ENCODE peak calls at places on chromosomes 6 and 20, in ten cellular contexts. One of them, this sample, is unnamed.

GRCh38 chr6:133991096-133991593 is 38.1 kb downstream of the TBPL1 start:
- DNase-seq in stomach: no peak
- DNase-seq in AG04449: peak; percentile 92
- DNase-seq in Calu3: no peak
- DNase-seq in GM12865: no peak
- DNase-seq in lower leg skin: no peak
- DNase-seq in HFFc6: peak; percentile 72
- DNase-seq in breast epithelium: no peak
- DNase-seq in foreskin fibroblast: peak; percentile 58
- DNase-seq in fibroblast of pulmonary artery: peak; percentile 67
- DNase-seq in this sample: peak; percentile 79

GRCh38 chr6:32854376-32855178 is 585 bp downstream of the PSMB9 start:
- DNase-seq in breast epithelium: no peak
- DNase-seq in fibroblast of pulmonary artery: peak; percentile 23
- DNase-seq in foreskin fibroblast: no peak
- DNase-seq in lower leg skin: no peak
- DNase-seq in HFFc6: no peak
- DNase-seq in stomach: peak; percentile 59
- DNase-seq in Calu3: peak; percentile 43
- DNase-seq in AG04449: no peak
- DNase-seq in GM12865: peak; percentile 76
- DNase-seq in this sample: no peak

GRCh38 chr6:168393126-168393870 is 47.7 kb upstream of the SMOC2 start:
- DNase-seq in Calu3: no peak
- DNase-seq in HFFc6: no peak
- DNase-seq in fibroblast of pulmonary artery: no peak
- DNase-seq in AG04449: no peak
- DNase-seq in foreskin fibroblast: no peak
- DNase-seq in breast epithelium: peak; percentile 76
- DNase-seq in lower leg skin: no peak
- DNase-seq in GM12865: no peak
- DNase-seq in stomach: no peak
- DNase-seq in this sample: no peak

GRCh38 chr6:108951351-108951953 is 103.2 kb downstream of the ARMC2 start:
- DNase-seq in breast epithelium: peak; percentile 52
- DNase-seq in stomach: no peak
- DNase-seq in lower leg skin: peak; percentile 42
- DNase-seq in Calu3: no peak
- DNase-seq in HFFc6: no peak
- DNase-seq in fibroblast of pulmonary artery: peak; percentile 69
- DNase-seq in AG04449: no peak
- DNase-seq in foreskin fibroblast: peak; percentile 40
- DNase-seq in GM12865: no peak
- DNase-seq in this sample: no peak

GRCh38 chr6:33901822-33902816 is 98.3 kb upstream of the MLN start:
- DNase-seq in breast epithelium: no peak
- DNase-seq in AG04449: no peak
- DNase-seq in foreskin fibroblast: no peak
- DNase-seq in GM12865: no peak
- DNase-seq in Calu3: no peak
- DNase-seq in fibroblast of pulmonary artery: no peak
- DNase-seq in stomach: no peak
- DNase-seq in lower leg skin: no peak
- DNase-seq in HFFc6: no peak
- DNase-seq in this sample: no peak

GRCh38 chr20:40508821-40509220 is 180.2 kb downstream of the MAFB start:
- DNase-seq in Calu3: no peak
- DNase-seq in foreskin fibroblast: no peak
- DNase-seq in HFFc6: no peak
- DNase-seq in stomach: no peak
- DNase-seq in lower leg skin: no peak
- DNase-seq in breast epithelium: no peak
- DNase-seq in AG04449: no peak
- DNase-seq in GM12865: no peak
- DNase-seq in fibroblast of pulmonary artery: no peak
- DNase-seq in this sample: no peak

GRCh38 chr20:51889466-51889865 is 87.1 kb upstream of the SALL4 start:
- DNase-seq in AG04449: no peak
- DNase-seq in stomach: no peak
- DNase-seq in foreskin fibroblast: no peak
- DNase-seq in fibroblast of pulmonary artery: no peak
- DNase-seq in breast epithelium: no peak
- DNase-seq in HFFc6: no peak
- DNase-seq in lower leg skin: no peak
- DNase-seq in GM12865: no peak
- DNase-seq in Calu3: no peak
- DNase-seq in this sample: no peak

GRCh38 chr6:129671442-129672344 is 38.3 kb downstream of the ARHGAP18 start:
- DNase-seq in GM12865: peak; percentile 92
- DNase-seq in Calu3: no peak
- DNase-seq in HFFc6: no peak
- DNase-seq in AG04449: no peak
- DNase-seq in stomach: no peak
- DNase-seq in breast epithelium: no peak
- DNase-seq in foreskin fibroblast: no peak
- DNase-seq in fibroblast of pulmonary artery: no peak
- DNase-seq in lower leg skin: no peak
- DNase-seq in this sample: no peak

GRCh38 chr6:151325075-151326050 is 66.0 kb downstream of the ZBTB2 start:
- DNase-seq in Calu3: peak; percentile 65
- DNase-seq in foreskin fibroblast: peak; percentile 77
- DNase-seq in breast epithelium: no peak
- DNase-seq in fibroblast of pulmonary artery: peak; percentile 76
- DNase-seq in AG04449: peak; percentile 24
- DNase-seq in stomach: peak; percentile 48
- DNase-seq in HFFc6: peak; percentile 23
- DNase-seq in lower leg skin: peak; percentile 43
- DNase-seq in GM12865: peak; percentile 15
- DNase-seq in this sample: peak; percentile 42

GRCh38 chr20:17888044-17888443 is 80.5 kb downstream of the SNX5 start:
- DNase-seq in HFFc6: no peak
- DNase-seq in lower leg skin: no peak
- DNase-seq in breast epithelium: peak; percentile 64
- DNase-seq in AG04449: no peak
- DNase-seq in Calu3: no peak
- DNase-seq in foreskin fibroblast: no peak
- DNase-seq in GM12865: no peak
- DNase-seq in fibroblast of pulmonary artery: no peak
- DNase-seq in stomach: no peak
- DNase-seq in this sample: no peak

GRCh38 chr6:157134402-157135074 is 188.8 kb downstream of the TMEM242 start:
- DNase-seq in foreskin fibroblast: no peak
- DNase-seq in GM12865: no peak
- DNase-seq in breast epithelium: no peak
- DNase-seq in HFFc6: no peak
- DNase-seq in AG04449: no peak
- DNase-seq in lower leg skin: no peak
- DNase-seq in stomach: no peak
- DNase-seq in fibroblast of pulmonary artery: peak; percentile 67
- DNase-seq in Calu3: no peak
- DNase-seq in this sample: no peak

DNA sequence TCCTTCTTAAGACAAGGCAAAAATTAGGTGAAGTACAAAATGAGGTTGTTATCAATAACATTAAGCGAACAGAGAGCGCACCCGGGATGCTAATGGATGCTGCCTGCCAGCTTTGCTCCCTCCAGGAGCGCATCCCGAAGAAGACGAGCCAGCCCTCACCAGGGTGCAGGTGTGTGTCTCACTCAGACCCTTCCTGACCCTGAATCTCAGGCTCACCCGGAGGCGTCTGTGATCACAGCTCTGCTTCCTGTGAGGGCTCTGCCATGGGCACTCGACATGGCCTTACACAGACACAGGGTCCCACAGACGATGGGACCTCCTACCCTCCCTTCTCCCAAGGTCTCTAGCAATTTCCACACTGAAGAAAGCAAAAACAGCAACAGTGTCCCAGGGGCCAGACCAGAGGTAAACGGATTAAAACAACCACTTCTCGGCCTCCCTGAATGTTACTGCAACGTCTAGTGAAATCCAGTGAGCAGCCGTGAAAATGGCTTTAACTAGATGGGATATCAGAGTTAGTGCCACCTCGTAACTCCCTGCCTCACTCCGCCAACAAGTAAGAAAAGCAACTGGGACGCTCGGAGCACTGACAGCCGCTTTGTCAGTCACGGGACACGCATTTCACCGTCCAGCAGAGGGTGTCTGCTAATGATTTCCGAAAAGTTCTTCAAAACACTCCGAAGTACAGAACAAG is 11.7 kb downstream of the ZBTB46 start:
- DNase-seq in breast epithelium: no peak
- DNase-seq in HFFc6: peak; percentile 21
- DNase-seq in GM12865: no peak
- DNase-seq in stomach: no peak
- DNase-seq in AG04449: no peak
- DNase-seq in foreskin fibroblast: peak; percentile 35
- DNase-seq in Calu3: no peak
- DNase-seq in fibroblast of pulmonary artery: no peak
- DNase-seq in lower leg skin: no peak
- DNase-seq in this sample: no peak
- TF ChIP-seq CTCF in breast epithelium: no peak
- TF ChIP-seq CTCF in HFFc6: peak; percentile 60
- TF ChIP-seq CTCF in GM12865: no peak
- TF ChIP-seq CTCF in stomach: no peak
- TF ChIP-seq CTCF in AG04449: peak; percentile 18
- TF ChIP-seq CTCF in foreskin fibroblast: no peak
- TF ChIP-seq CTCF in Calu3: no peak
- TF ChIP-seq CTCF in fibroblast of pulmonary artery: peak; percentile 19
- TF ChIP-seq CTCF in lower leg skin: no peak
- TF ChIP-seq CTCF in this sample: peak; percentile 36

GRCh38 chr20:1334761-1335160 is 5.8 kb upstream of the SDCBP2 start:
- DNase-seq in fibroblast of pulmonary artery: no peak
- DNase-seq in AG04449: no peak
- DNase-seq in Calu3: no peak
- DNase-seq in HFFc6: no peak
- DNase-seq in lower leg skin: no peak
- DNase-seq in GM12865: peak; percentile 37
- DNase-seq in foreskin fibroblast: no peak
- DNase-seq in breast epithelium: peak; percentile 5
- DNase-seq in stomach: no peak
- DNase-seq in this sample: no peak
- TF ChIP-seq CTCF in fibroblast of pulmonary artery: peak; percentile 20
- TF ChIP-seq CTCF in AG04449: no peak
- TF ChIP-seq CTCF in Calu3: no peak
- TF ChIP-seq CTCF in HFFc6: no peak
- TF ChIP-seq CTCF in lower leg skin: no peak
- TF ChIP-seq CTCF in GM12865: no peak
- TF ChIP-seq CTCF in foreskin fibroblast: no peak
- TF ChIP-seq CTCF in breast epithelium: no peak
- TF ChIP-seq CTCF in stomach: no peak
- TF ChIP-seq CTCF in this sample: no peak

GRCh38 chr6:68761985-68762384 is 126.9 kb downstream of the ADGRB3 start:
- DNase-seq in stomach: no peak
- DNase-seq in GM12865: no peak
- DNase-seq in fibroblast of pulmonary artery: no peak
- DNase-seq in lower leg skin: no peak
- DNase-seq in AG04449: no peak
- DNase-seq in foreskin fibroblast: no peak
- DNase-seq in Calu3: no peak
- DNase-seq in HFFc6: no peak
- DNase-seq in breast epithelium: no peak
- DNase-seq in this sample: no peak

GRCh38 chr6:68757821-68758220 is 122.7 kb downstream of the ADGRB3 start:
- DNase-seq in lower leg skin: no peak
- DNase-seq in Calu3: no peak
- DNase-seq in GM12865: no peak
- DNase-seq in fibroblast of pulmonary artery: no peak
- DNase-seq in HFFc6: no peak
- DNase-seq in stomach: no peak
- DNase-seq in AG04449: no peak
- DNase-seq in breast epithelium: no peak
- DNase-seq in foreskin fibroblast: no peak
- DNase-seq in this sample: no peak

GRCh38 chr6:68760486-68760885 is 125.4 kb downstream of the ADGRB3 start:
- DNase-seq in GM12865: no peak
- DNase-seq in stomach: no peak
- DNase-seq in fibroblast of pulmonary artery: no peak
- DNase-seq in foreskin fibroblast: no peak
- DNase-seq in breast epithelium: no peak
- DNase-seq in HFFc6: no peak
- DNase-seq in lower leg skin: no peak
- DNase-seq in AG04449: no peak
- DNase-seq in Calu3: no peak
- DNase-seq in this sample: no peak

GRCh38 chr6:68756454-68757375 is 121.6 kb downstream of the ADGRB3 start:
- DNase-seq in lower leg skin: no peak
- DNase-seq in AG04449: no peak
- DNase-seq in Calu3: no peak
- DNase-seq in HFFc6: no peak
- DNase-seq in breast epithelium: no peak
- DNase-seq in foreskin fibroblast: no peak
- DNase-seq in GM12865: no peak
- DNase-seq in stomach: no peak
- DNase-seq in fibroblast of pulmonary artery: no peak
- DNase-seq in this sample: no peak

DNA sequence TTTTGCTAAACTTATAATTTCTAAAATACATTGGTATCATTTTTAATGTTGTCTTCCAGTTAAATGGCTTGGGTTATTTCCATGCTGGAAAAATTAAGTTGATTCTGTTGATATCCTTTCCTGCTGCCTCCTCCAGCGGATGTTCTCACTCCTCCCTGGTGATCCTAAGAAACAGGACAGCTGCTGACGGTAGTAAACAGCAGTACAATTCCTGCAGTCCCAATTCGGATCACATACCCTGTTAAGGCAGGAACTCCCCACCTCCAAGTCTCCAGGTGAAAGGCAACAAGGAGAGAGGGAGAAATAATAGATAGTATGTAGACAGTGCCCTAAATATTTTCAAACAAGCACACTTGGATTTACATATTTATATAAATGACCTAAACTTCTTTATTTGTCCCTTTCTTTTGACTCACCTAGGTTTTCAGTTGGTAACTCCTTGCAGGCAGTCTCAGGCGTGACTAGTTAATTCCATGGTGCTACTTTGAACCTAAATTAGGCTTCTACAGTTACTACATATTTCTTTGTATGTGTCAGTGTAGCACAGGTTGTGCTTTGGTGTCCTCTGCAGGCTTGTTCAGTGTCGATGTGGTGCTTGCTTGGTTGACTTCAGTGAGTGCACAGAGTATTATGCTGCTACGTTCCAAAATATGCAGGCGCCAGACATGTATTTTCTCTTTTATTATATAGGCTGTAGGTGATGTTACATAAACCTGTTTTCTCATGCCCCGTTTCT is 126.0 kb downstream of the ADGRB3 start:
- DNase-seq in fibroblast of pulmonary artery: no peak
- DNase-seq in Calu3: no peak
- DNase-seq in lower leg skin: no peak
- DNase-seq in AG04449: no peak
- DNase-seq in stomach: no peak
- DNase-seq in foreskin fibroblast: no peak
- DNase-seq in breast epithelium: no peak
- DNase-seq in HFFc6: no peak
- DNase-seq in GM12865: no peak
- DNase-seq in this sample: no peak
- TF ChIP-seq CTCF in fibroblast of pulmonary artery: no peak
- TF ChIP-seq CTCF in Calu3: no peak
- TF ChIP-seq CTCF in lower leg skin: no peak
- TF ChIP-seq CTCF in AG04449: no peak
- TF ChIP-seq CTCF in stomach: no peak
- TF ChIP-seq CTCF in foreskin fibroblast: no peak
- TF ChIP-seq CTCF in breast epithelium: no peak
- TF ChIP-seq CTCF in HFFc6: no peak
- TF ChIP-seq CTCF in GM12865: no peak
- TF ChIP-seq CTCF in this sample: no peak

GRCh38 chr20:6381887-6382286 is 259.1 kb upstream of the FERMT1 start:
- DNase-seq in lower leg skin: no peak
- DNase-seq in stomach: no peak
- DNase-seq in HFFc6: no peak
- DNase-seq in AG04449: no peak
- DNase-seq in GM12865: no peak
- DNase-seq in foreskin fibroblast: no peak
- DNase-seq in breast epithelium: no peak
- DNase-seq in Calu3: peak; percentile 6
- DNase-seq in fibroblast of pulmonary artery: peak; percentile 33
- DNase-seq in this sample: no peak
- TF ChIP-seq CTCF in lower leg skin: no peak
- TF ChIP-seq CTCF in stomach: no peak
- TF ChIP-seq CTCF in HFFc6: peak; percentile 28
- TF ChIP-seq CTCF in AG04449: no peak
- TF ChIP-seq CTCF in GM12865: no peak
- TF ChIP-seq CTCF in foreskin fibroblast: peak; percentile 10
- TF ChIP-seq CTCF in breast epithelium: no peak
- TF ChIP-seq CTCF in Calu3: peak; percentile 17
- TF ChIP-seq CTCF in fibroblast of pulmonary artery: peak; percentile 49
- TF ChIP-seq CTCF in this sample: peak; percentile 27

This sample was measured in AG09319.